ENCODE peak calls at places on chromosomes 13 and 19, in five cellular contexts. I, W, D, P and Q are unnamed samples.

GRCh38 chr19:56988271-56988670 is 131.5 kb upstream of the USP29 start:
- DNase-seq in I (no peak), W (no peak), D (no peak), P (no peak), Q (no peak)

GRCh38 chr13:113939905-113940339 is 34.0 kb downstream of the C13orf46 start:
- DNase-seq in I (no peak), W (no peak), D (no peak), P (no peak), Q (no peak)

GRCh38 chr19:38665950-38666661 is 18.7 kb downstream of the ACTN4 start:
- DNase-seq in I (peak; percentile 81), W (no peak), D (peak; percentile 64), P (no peak), Q (peak; percentile 96)

GRCh38 chr13:101951114-101951513 is 450.7 kb downstream of the FGF14 start:
- DNase-seq in I (no peak), W (no peak), D (no peak), P (no peak), Q (no peak)

GRCh38 chr13:52371736-52372247 is 34.2 kb downstream of the THSD1 start:
- DNase-seq in I (no peak), W (no peak), D (no peak), P (no peak), Q (no peak)

GRCh38 chr13:52743569-52743968 is 3.9 kb upstream of the CNMD start:
- DNase-seq in I (no peak), W (no peak), D (no peak), P (no peak), Q (no peak)

GRCh38 chr19:53057904-53058579 is 13.5 kb downstream of the ERVV-2 start:
- DNase-seq in I (peak; percentile 53), W (no peak), D (peak; percentile 54), P (no peak), Q (no peak)

GRCh38 chr13:60112771-60113170 is 51.0 kb downstream of the DIAPH3 start:
- DNase-seq in I (no peak), W (no peak), D (no peak), P (no peak), Q (no peak)

GRCh38 chr13:61728468-61728867 is 312.8 kb upstream of the PCDH20 start:
- DNase-seq in I (no peak), W (no peak), D (no peak), P (no peak), Q (no peak)

GRCh38 chr19:14022469-14022868 is 5.5 kb upstream of the RLN3 start:
- DNase-seq in I (no peak), W (no peak), D (no peak), P (no peak), Q (no peak)

GRCh38 chr13:41268764-41269163 is 5.4 kb upstream of the MTRF1 start:
- DNase-seq in I (no peak), W (no peak), D (peak; percentile 3), P (no peak), Q (no peak)

GRCh38 chr13:37657134-37657533 is 58.6 kb upstream of the POSTN start:
- DNase-seq in I (no peak), W (no peak), D (no peak), P (no peak), Q (no peak)

GRCh38 chr13:31012285-31013024 is 80.0 kb downstream of the TEX26 start:
- DNase-seq in I (no peak), W (no peak), D (no peak), P (no peak), Q (no peak)

GRCh38 chr19:2552859-2553258 is 76.9 kb downstream of the GADD45B start:
- DNase-seq in I (no peak), W (peak; percentile 58), D (no peak), P (peak; percentile 83), Q (no peak)

GRCh38 chr13:97256343-97256783 is 34.2 kb downstream of the MBNL2 start:
- DNase-seq in I (no peak), W (no peak), D (no peak), P (no peak), Q (peak; percentile 70)

GRCh38 chr13:24747248-24748151 is 16.5 kb upstream of the RNF17 start:
- DNase-seq in I (no peak), W (no peak), D (peak; percentile 71), P (peak; percentile 65), Q (no peak)

GRCh38 chr19:33064117-33064777 is 441 bp downstream of the RHPN2 start:
- DNase-seq in I (no peak), W (peak; percentile 25), D (no peak), P (no peak), Q (peak; percentile 48)

GRCh38 chr19:51296331-51297093 is 14.9 kb upstream of the IGLON5 start:
- DNase-seq in I (no peak), W (no peak), D (no peak), P (no peak), Q (no peak)